ENCODE peak calls at places on chromosomes 12 and 14, in nine cellular contexts. S is astrocyte; N is heart right ventricle; O is OCI-LY7; U is CD4-positive, alpha-beta memory T cell; P is HCT116; E is hepatocyte; W is mucosa of descending colon; Y is adipocyte. Z is an unnamed sample.

GRCh38 chr12:22083167-22083566 is 37.1 kb downstream of the CMAS start:
- DNase-seq in S (peak; percentile 19), N (no peak), O (peak; percentile 31), U (peak; percentile 38), P (peak; percentile 12), E (no peak), W (no peak), Y (peak; percentile 71), Z (peak; percentile 31)

GRCh38 chr12:130481392-130481879 is 143.7 kb downstream of the PIWIL1 start:
- DNase-seq in S (no peak), N (no peak), O (no peak), U (no peak), P (no peak), E (no peak), W (no peak), Y (no peak), Z (no peak)

GRCh38 chr14:94623856-94624499 is 11.8 kb downstream of the SERPINA3 start:
- DNase-seq in S (no peak), N (no peak), O (no peak), U (no peak), P (no peak), E (no peak), W (no peak), Y (no peak), Z (no peak)

GRCh38 chr12:43550831-43551270 is 1.2 kb downstream of the ADAMTS20 start:
- DNase-seq in S (no peak), N (no peak), O (no peak), U (no peak), P (no peak), E (peak; percentile 3), W (no peak), Y (no peak), Z (no peak)

GRCh38 chr12:131507881-131508280 is 203.0 kb upstream of the SFSWAP start:
- DNase-seq in S (no peak), N (no peak), O (no peak), U (no peak), P (no peak), E (no peak), W (no peak), Y (no peak), Z (no peak)

GRCh38 chr12:96416033-96416790 is 16.0 kb upstream of the CDK17 start:
- DNase-seq in S (peak; percentile 74), N (no peak), O (no peak), U (no peak), P (no peak), E (no peak), W (no peak), Y (peak; percentile 93), Z (no peak)

GRCh38 chr12:38555620-38556596 is 239.3 kb downstream of the ALG10B start:
- DNase-seq in S (no peak), N (no peak), O (no peak), U (no peak), P (no peak), E (no peak), W (no peak), Y (no peak), Z (no peak)

GRCh38 chr12:65728348-65728912 is 95.9 kb upstream of the HMGA2 start:
- DNase-seq in S (no peak), N (no peak), O (no peak), U (no peak), P (no peak), E (no peak), W (no peak), Y (no peak), Z (no peak)

GRCh38 chr12:104526751-104527150 is 70.0 kb downstream of the CHST11 start:
- DNase-seq in S (no peak), N (no peak), O (no peak), U (no peak), P (no peak), E (no peak), W (no peak), Y (no peak), Z (no peak)

GRCh38 chr14:23631702-23632460 is 4.3 kb upstream of the DHRS2 start:
- DNase-seq in S (peak; percentile 23), N (peak; percentile 82), O (peak; percentile 63), U (peak; percentile 59), P (peak; percentile 65), E (peak; percentile 91), W (no peak), Y (peak; percentile 94), Z (peak; percentile 81)

GRCh38 chr12:113135178-113136127 is at the start of gene RASAL1:
- DNase-seq in S (no peak), N (no peak), O (peak; percentile 93), U (peak; percentile 83), P (peak; percentile 75), E (peak; percentile 41), W (peak; percentile 88), Y (no peak), Z (peak; percentile 80)

GRCh38 chr14:93132472-93133065 is 16.8 kb upstream of the ITPK1 start:
- DNase-seq in S (peak; percentile 7), N (peak; percentile 56), O (peak; percentile 53), U (no peak), P (no peak), E (peak; percentile 51), W (no peak), Y (no peak), Z (peak; percentile 13)

GRCh38 chr12:51974646-51975045 is 23.1 kb downstream of the ACVR1B start:
- DNase-seq in S (no peak), N (no peak), O (no peak), U (no peak), P (no peak), E (no peak), W (no peak), Y (no peak), Z (no peak)

GRCh38 chr12:51972849-51973273 is 21.4 kb downstream of the ACVR1B start:
- DNase-seq in S (peak; percentile 92), N (no peak), O (no peak), U (peak; percentile 81), P (no peak), E (peak; percentile 37), W (peak; percentile 69), Y (peak; percentile 53), Z (no peak)

GRCh38 chr12:51972424-51972812 is 20.9 kb downstream of the ACVR1B start:
- DNase-seq in S (no peak), N (no peak), O (no peak), U (no peak), P (no peak), E (no peak), W (no peak), Y (no peak), Z (no peak)

GRCh38 chr12:51975196-51975595 is 23.7 kb downstream of the ACVR1B start:
- DNase-seq in S (no peak), N (no peak), O (no peak), U (no peak), P (no peak), E (no peak), W (no peak), Y (no peak), Z (no peak)

DNA sequence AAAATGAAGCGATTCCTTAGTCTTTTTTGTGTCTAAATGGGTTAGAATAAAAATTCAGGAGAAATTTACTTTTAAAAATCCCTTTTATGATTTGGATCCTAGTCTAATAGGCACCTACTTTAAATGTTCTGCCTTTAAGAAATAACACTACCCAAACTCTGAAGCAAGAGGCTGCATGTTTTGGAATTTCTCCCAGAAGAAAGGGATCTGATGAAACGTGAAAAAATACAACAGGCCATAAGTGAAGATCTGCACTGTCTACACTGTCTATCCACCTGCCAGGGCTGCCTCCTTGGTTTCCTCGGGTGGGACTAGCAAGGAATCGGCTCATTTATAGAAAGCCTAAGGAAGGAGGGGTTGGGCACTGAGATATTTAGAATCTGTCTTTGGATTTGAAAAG is 22.1 kb downstream of the ACVR1B start:
- DNase-seq in S (no peak), N (no peak), O (no peak), U (no peak), P (no peak), E (no peak), W (no peak), Y (peak; percentile 69), Z (no peak)
- H3K4me1 ChIP-seq in S (peaks cover 70% of the 10 kb centered on the region), N (no peaks in the 10 kb centered on the region), O (peaks cover 23% of the 10 kb centered on the region), U (peaks cover 62% of the 10 kb centered on the region), P (peaks cover 12% of the 10 kb centered on the region), E (peaks cover 63% of the 10 kb centered on the region), W (peaks cover 38% of the 10 kb centered on the region), Y (peaks cover 64% of the 10 kb centered on the region), Z (peaks cover 65% of the 10 kb centered on the region)

DNA sequence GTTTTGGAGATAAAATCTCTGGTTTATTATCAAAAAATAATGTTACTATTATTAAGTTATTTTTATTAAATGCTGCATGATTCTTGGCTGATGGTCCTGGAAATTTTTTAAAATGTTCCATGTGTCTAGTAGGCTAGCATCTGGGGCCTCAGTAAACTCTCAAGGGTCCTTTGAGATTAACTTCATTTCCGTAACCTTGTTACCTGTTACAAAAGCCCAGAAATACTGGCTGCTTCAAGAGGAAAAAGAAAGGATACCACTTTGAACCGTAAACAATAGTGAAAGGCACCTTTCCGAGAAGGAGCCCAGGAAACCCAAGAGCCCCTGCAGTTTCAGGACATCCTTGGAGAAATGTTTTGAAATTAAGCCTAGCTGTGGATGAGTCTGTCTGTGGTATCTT is 30.1 kb downstream of the CKB start:
- DNase-seq in S (no peak), N (no peak), O (no peak), U (no peak), P (no peak), E (no peak), W (no peak), Y (no peak), Z (no peak)
- H3K36me3 ChIP-seq in S (peaks cover 37% of the 10 kb centered on the region), N (peaks cover 75% of the 10 kb centered on the region), O (peaks cover 62% of the 10 kb centered on the region), U (peaks cover 41% of the 10 kb centered on the region), P (peaks cover 10% of the 10 kb centered on the region), E (no peaks in the 10 kb centered on the region), W (no peaks in the 10 kb centered on the region), Y (peaks cover 22% of the 10 kb centered on the region), Z (peaks cover 13% of the 10 kb centered on the region)

GRCh38 chr12:116528498-116528897 is 30.7 kb upstream of the MAP1LC3B2 start:
- DNase-seq in S (peak; percentile 61), N (no peak), O (no peak), U (no peak), P (no peak), E (no peak), W (no peak), Y (peak; percentile 33), Z (no peak)
- H3K4me1 ChIP-seq in S (peaks cover 41% of the 10 kb centered on the region), N (no peaks in the 10 kb centered on the region), O (peaks cover 8% of the 10 kb centered on the region), U (peaks cover 12% of the 10 kb centered on the region), P (peaks cover 76% of the 10 kb centered on the region), E (peaks cover 28% of the 10 kb centered on the region), W (peaks cover 8% of the 10 kb centered on the region), Y (peaks cover 37% of the 10 kb centered on the region), Z (peaks cover 6% of the 10 kb centered on the region)

GRCh38 chr14:90278199-90279175 is 22.1 kb downstream of the PSMC1 start:
- DNase-seq in S (no peak), N (no peak), O (no peak), U (no peak), P (no peak), E (no peak), W (no peak), Y (no peak), Z (no peak)
- H3K36me3 ChIP-seq in S (peaks cover 6% of the 10 kb centered on the region), N (peaks cover 82% of the 10 kb centered on the region), O (peaks cover 40% of the 10 kb centered on the region), U (peaks cover 7% of the 10 kb centered on the region), P (peaks cover 4% of the 10 kb centered on the region), E (no peaks in the 10 kb centered on the region), W (no peaks in the 10 kb centered on the region), Y (peaks cover 29% of the 10 kb centered on the region), Z (peaks cover 4% of the 10 kb centered on the region)

Z was measured in naive thymus-derived CD4-positive, alpha-beta T cell.